ENCODE peak calls at places on chromosomes 3 and 15, in seven cellular contexts. One of them, this sample, is unnamed.
A peak's percentile ranks its signal among the peaks of the same experiment; 100 is the strongest.

GRCh38 chr3:15632212-15632580 is 30.7 kb downstream of the BTD start:
- DNase-seq in retina: no peak
- DNase-seq in adipocyte: no peak
- DNase-seq in GM23338: no peak
- DNase-seq in HEK293T: no peak
- DNase-seq in lung: no peak
- DNase-seq in CMK: no peak
- DNase-seq in this sample: no peak

GRCh38 chr15:55282284-55282833 is 7.3 kb downstream of the RAB27A start:
- DNase-seq in adipocyte: peak; percentile 86
- DNase-seq in GM23338: no peak
- DNase-seq in retina: no peak
- DNase-seq in HEK293T: no peak
- DNase-seq in lung: no peak
- DNase-seq in CMK: no peak
- DNase-seq in this sample: no peak

GRCh38 chr3:182067423-182067822 is 355.7 kb downstream of the SOX2 start:
- DNase-seq in GM23338: no peak
- DNase-seq in lung: no peak
- DNase-seq in CMK: no peak
- DNase-seq in adipocyte: no peak
- DNase-seq in HEK293T: no peak
- DNase-seq in retina: no peak
- DNase-seq in this sample: no peak

GRCh38 chr3:139477710-139478640 is 1.7 kb upstream of the RBP2 start:
- DNase-seq in adipocyte: no peak
- DNase-seq in CMK: no peak
- DNase-seq in GM23338: no peak
- DNase-seq in HEK293T: no peak
- DNase-seq in lung: no peak
- DNase-seq in retina: no peak
- DNase-seq in this sample: peak; percentile 62

GRCh38 chr3:15801298-15801697 is 3.5 kb upstream of the ANKRD28 start:
- DNase-seq in adipocyte: no peak
- DNase-seq in GM23338: no peak
- DNase-seq in lung: no peak
- DNase-seq in retina: no peak
- DNase-seq in HEK293T: no peak
- DNase-seq in CMK: no peak
- DNase-seq in this sample: no peak

GRCh38 chr15:85828026-85828597 is 33.4 kb upstream of the KLHL25 start:
- DNase-seq in GM23338: no peak
- DNase-seq in adipocyte: no peak
- DNase-seq in lung: no peak
- DNase-seq in HEK293T: no peak
- DNase-seq in retina: no peak
- DNase-seq in CMK: no peak
- DNase-seq in this sample: no peak

GRCh38 chr3:4943553-4943952 is 35.7 kb upstream of the BHLHE40 start:
- DNase-seq in adipocyte: no peak
- DNase-seq in GM23338: peak; percentile 59
- DNase-seq in CMK: no peak
- DNase-seq in HEK293T: peak; percentile 22
- DNase-seq in lung: no peak
- DNase-seq in retina: no peak
- DNase-seq in this sample: no peak

GRCh38 chr15:86382341-86382740 is 302.7 kb downstream of the AGBL1 start:
- DNase-seq in CMK: no peak
- DNase-seq in retina: no peak
- DNase-seq in adipocyte: no peak
- DNase-seq in GM23338: no peak
- DNase-seq in lung: no peak
- DNase-seq in HEK293T: no peak
- DNase-seq in this sample: no peak

GRCh38 chr3:159762981-159763465 is 225.6 kb upstream of the IL12A start:
- DNase-seq in adipocyte: peak; percentile 85
- DNase-seq in lung: peak; percentile 64
- DNase-seq in GM23338: peak; percentile 69
- DNase-seq in CMK: no peak
- DNase-seq in HEK293T: peak; percentile 47
- DNase-seq in retina: peak; percentile 84
- DNase-seq in this sample: peak; percentile 50

GRCh38 chr3:24058940-24059705 is 114.0 kb downstream of the NR1D2 start:
- DNase-seq in CMK: no peak
- DNase-seq in retina: no peak
- DNase-seq in lung: no peak
- DNase-seq in GM23338: no peak
- DNase-seq in HEK293T: no peak
- DNase-seq in adipocyte: no peak
- DNase-seq in this sample: no peak

GRCh38 chr3:184343200-184343876 is 5.9 kb downstream of the FAM131A start:
- DNase-seq in CMK: no peak
- DNase-seq in lung: no peak
- DNase-seq in GM23338: no peak
- DNase-seq in retina: no peak
- DNase-seq in adipocyte: no peak
- DNase-seq in HEK293T: no peak
- DNase-seq in this sample: no peak

This sample was measured in mucosa of gallbladder.